ENCODE peak calls at places on chromosomes 12 and 14, in seven cellular contexts. One of them, this sample, is unnamed.

GRCh38 chr14:105281354-105282097 is 19.3 kb downstream of the BRF1 start:
- DNase-seq in CD4-positive, alpha-beta memory T cell: peak
- DNase-seq in CD8-positive, alpha-beta memory T cell: no peak
- DNase-seq in GM13977: peak
- DNase-seq in activated CD4-positive, alpha-beta T cell treated with anti-CD3 and anti-CD28 coated beads, Interleukin-2, amount 10 ng/mL, durations not matched to agents 7 days and 5 days: peak
- DNase-seq in activated T-helper 9 cell treated with anti-CD3 and anti-CD28 coated beads, Interleukin-2, amount 50 U/mL, for 16 hours: no peak
- DNase-seq in HFFc6: peak
- DNase-seq in this sample: peak

GRCh38 chr14:95023886-95024285 is 133.4 kb downstream of the DICER1 start:
- DNase-seq in CD8-positive, alpha-beta memory T cell: no peak
- DNase-seq in activated CD4-positive, alpha-beta T cell treated with anti-CD3 and anti-CD28 coated beads, Interleukin-2, amount 10 ng/mL, durations not matched to agents 7 days and 5 days: no peak
- DNase-seq in HFFc6: no peak
- DNase-seq in GM13977: no peak
- DNase-seq in CD4-positive, alpha-beta memory T cell: no peak
- DNase-seq in activated T-helper 9 cell treated with anti-CD3 and anti-CD28 coated beads, Interleukin-2, amount 50 U/mL, for 16 hours: no peak
- DNase-seq in this sample: no peak

GRCh38 chr12:102061096-102061555 is 665 bp downstream of the WASHC3 start:
- DNase-seq in HFFc6: no peak
- DNase-seq in CD4-positive, alpha-beta memory T cell: peak
- DNase-seq in activated T-helper 9 cell treated with anti-CD3 and anti-CD28 coated beads, Interleukin-2, amount 50 U/mL, for 16 hours: no peak
- DNase-seq in GM13977: peak
- DNase-seq in CD8-positive, alpha-beta memory T cell: no peak
- DNase-seq in activated CD4-positive, alpha-beta T cell treated with anti-CD3 and anti-CD28 coated beads, Interleukin-2, amount 10 ng/mL, durations not matched to agents 7 days and 5 days: peak
- DNase-seq in this sample: no peak

GRCh38 chr12:16150290-16150689 is 127.2 kb downstream of the SLC15A5 start:
- DNase-seq in activated CD4-positive, alpha-beta T cell treated with anti-CD3 and anti-CD28 coated beads, Interleukin-2, amount 10 ng/mL, durations not matched to agents 7 days and 5 days: no peak
- DNase-seq in GM13977: no peak
- DNase-seq in HFFc6: no peak
- DNase-seq in CD8-positive, alpha-beta memory T cell: no peak
- DNase-seq in activated T-helper 9 cell treated with anti-CD3 and anti-CD28 coated beads, Interleukin-2, amount 50 U/mL, for 16 hours: no peak
- DNase-seq in CD4-positive, alpha-beta memory T cell: no peak
- DNase-seq in this sample: no peak

GRCh38 chr14:93743270-93744060 is 44.8 kb downstream of the PRIMA1 start:
- DNase-seq in CD4-positive, alpha-beta memory T cell: no peak
- DNase-seq in HFFc6: no peak
- DNase-seq in activated CD4-positive, alpha-beta T cell treated with anti-CD3 and anti-CD28 coated beads, Interleukin-2, amount 10 ng/mL, durations not matched to agents 7 days and 5 days: no peak
- DNase-seq in GM13977: no peak
- DNase-seq in activated T-helper 9 cell treated with anti-CD3 and anti-CD28 coated beads, Interleukin-2, amount 50 U/mL, for 16 hours: no peak
- DNase-seq in CD8-positive, alpha-beta memory T cell: no peak
- DNase-seq in this sample: no peak

GRCh38 chr12:117388865-117389508 is 27.6 kb upstream of the NOS1 start:
- DNase-seq in HFFc6: no peak
- DNase-seq in CD4-positive, alpha-beta memory T cell: no peak
- DNase-seq in activated T-helper 9 cell treated with anti-CD3 and anti-CD28 coated beads, Interleukin-2, amount 50 U/mL, for 16 hours: no peak
- DNase-seq in CD8-positive, alpha-beta memory T cell: no peak
- DNase-seq in activated CD4-positive, alpha-beta T cell treated with anti-CD3 and anti-CD28 coated beads, Interleukin-2, amount 10 ng/mL, durations not matched to agents 7 days and 5 days: no peak
- DNase-seq in GM13977: no peak
- DNase-seq in this sample: no peak

GRCh38 chr12:30694971-30695326 is 720 bp downstream of the IPO8 start:
- DNase-seq in HFFc6: peak
- DNase-seq in activated CD4-positive, alpha-beta T cell treated with anti-CD3 and anti-CD28 coated beads, Interleukin-2, amount 10 ng/mL, durations not matched to agents 7 days and 5 days: peak
- DNase-seq in CD8-positive, alpha-beta memory T cell: no peak
- DNase-seq in GM13977: peak
- DNase-seq in CD4-positive, alpha-beta memory T cell: no peak
- DNase-seq in activated T-helper 9 cell treated with anti-CD3 and anti-CD28 coated beads, Interleukin-2, amount 50 U/mL, for 16 hours: no peak
- DNase-seq in this sample: peak

GRCh38 chr12:4421590-4422031 is 24.0 kb downstream of the FGF6 start:
- DNase-seq in activated T-helper 9 cell treated with anti-CD3 and anti-CD28 coated beads, Interleukin-2, amount 50 U/mL, for 16 hours: no peak
- DNase-seq in HFFc6: peak
- DNase-seq in CD8-positive, alpha-beta memory T cell: no peak
- DNase-seq in GM13977: peak
- DNase-seq in CD4-positive, alpha-beta memory T cell: peak
- DNase-seq in activated CD4-positive, alpha-beta T cell treated with anti-CD3 and anti-CD28 coated beads, Interleukin-2, amount 10 ng/mL, durations not matched to agents 7 days and 5 days: peak
- DNase-seq in this sample: no peak

GRCh38 chr12:80356092-80356491 is 87.9 kb upstream of the PTPRQ start:
- DNase-seq in HFFc6: no peak
- DNase-seq in activated T-helper 9 cell treated with anti-CD3 and anti-CD28 coated beads, Interleukin-2, amount 50 U/mL, for 16 hours: no peak
- DNase-seq in activated CD4-positive, alpha-beta T cell treated with anti-CD3 and anti-CD28 coated beads, Interleukin-2, amount 10 ng/mL, durations not matched to agents 7 days and 5 days: no peak
- DNase-seq in CD4-positive, alpha-beta memory T cell: no peak
- DNase-seq in CD8-positive, alpha-beta memory T cell: no peak
- DNase-seq in GM13977: no peak
- DNase-seq in this sample: no peak

GRCh38 chr14:66330916-66331315 is 155.3 kb upstream of the CCDC196 start:
- DNase-seq in GM13977: no peak
- DNase-seq in CD4-positive, alpha-beta memory T cell: no peak
- DNase-seq in HFFc6: no peak
- DNase-seq in activated T-helper 9 cell treated with anti-CD3 and anti-CD28 coated beads, Interleukin-2, amount 50 U/mL, for 16 hours: no peak
- DNase-seq in CD8-positive, alpha-beta memory T cell: no peak
- DNase-seq in activated CD4-positive, alpha-beta T cell treated with anti-CD3 and anti-CD28 coated beads, Interleukin-2, amount 10 ng/mL, durations not matched to agents 7 days and 5 days: no peak
- DNase-seq in this sample: no peak

GRCh38 chr14:67473290-67474082 is 15.0 kb downstream of the TMEM229B start:
- DNase-seq in HFFc6: no peak
- DNase-seq in CD8-positive, alpha-beta memory T cell: no peak
- DNase-seq in GM13977: no peak
- DNase-seq in activated T-helper 9 cell treated with anti-CD3 and anti-CD28 coated beads, Interleukin-2, amount 50 U/mL, for 16 hours: no peak
- DNase-seq in CD4-positive, alpha-beta memory T cell: no peak
- DNase-seq in activated CD4-positive, alpha-beta T cell treated with anti-CD3 and anti-CD28 coated beads, Interleukin-2, amount 10 ng/mL, durations not matched to agents 7 days and 5 days: no peak
- DNase-seq in this sample: no peak

GRCh38 chr14:61080591-61081010 is 99.6 kb downstream of the SLC38A6 start:
- DNase-seq in GM13977: no peak
- DNase-seq in activated T-helper 9 cell treated with anti-CD3 and anti-CD28 coated beads, Interleukin-2, amount 50 U/mL, for 16 hours: no peak
- DNase-seq in CD4-positive, alpha-beta memory T cell: no peak
- DNase-seq in HFFc6: peak
- DNase-seq in activated CD4-positive, alpha-beta T cell treated with anti-CD3 and anti-CD28 coated beads, Interleukin-2, amount 10 ng/mL, durations not matched to agents 7 days and 5 days: no peak
- DNase-seq in CD8-positive, alpha-beta memory T cell: no peak
- DNase-seq in this sample: no peak

GRCh38 chr14:49892301-49892635 is 614 bp upstream of the ARF6 start:
- DNase-seq in CD4-positive, alpha-beta memory T cell: peak
- DNase-seq in GM13977: peak
- DNase-seq in activated CD4-positive, alpha-beta T cell treated with anti-CD3 and anti-CD28 coated beads, Interleukin-2, amount 10 ng/mL, durations not matched to agents 7 days and 5 days: peak
- DNase-seq in CD8-positive, alpha-beta memory T cell: no peak
- DNase-seq in HFFc6: peak
- DNase-seq in activated T-helper 9 cell treated with anti-CD3 and anti-CD28 coated beads, Interleukin-2, amount 50 U/mL, for 16 hours: no peak
- DNase-seq in this sample: peak

GRCh38 chr12:5402536-5402935 is 29.4 kb upstream of the NTF3 start:
- DNase-seq in HFFc6: no peak
- DNase-seq in activated CD4-positive, alpha-beta T cell treated with anti-CD3 and anti-CD28 coated beads, Interleukin-2, amount 10 ng/mL, durations not matched to agents 7 days and 5 days: no peak
- DNase-seq in GM13977: no peak
- DNase-seq in CD8-positive, alpha-beta memory T cell: no peak
- DNase-seq in CD4-positive, alpha-beta memory T cell: no peak
- DNase-seq in activated T-helper 9 cell treated with anti-CD3 and anti-CD28 coated beads, Interleukin-2, amount 50 U/mL, for 16 hours: no peak
- DNase-seq in this sample: no peak

GRCh38 chr14:103158688-103159087 is 35.4 kb downstream of the TNFAIP2 start:
- DNase-seq in CD8-positive, alpha-beta memory T cell: no peak
- DNase-seq in activated CD4-positive, alpha-beta T cell treated with anti-CD3 and anti-CD28 coated beads, Interleukin-2, amount 10 ng/mL, durations not matched to agents 7 days and 5 days: no peak
- DNase-seq in CD4-positive, alpha-beta memory T cell: no peak
- DNase-seq in GM13977: no peak
- DNase-seq in activated T-helper 9 cell treated with anti-CD3 and anti-CD28 coated beads, Interleukin-2, amount 50 U/mL, for 16 hours: no peak
- DNase-seq in HFFc6: no peak
- DNase-seq in this sample: no peak

GRCh38 chr12:92080390-92081285 is 65.0 kb downstream of the BTG1 start:
- DNase-seq in CD8-positive, alpha-beta memory T cell: no peak
- DNase-seq in HFFc6: peak
- DNase-seq in activated CD4-positive, alpha-beta T cell treated with anti-CD3 and anti-CD28 coated beads, Interleukin-2, amount 10 ng/mL, durations not matched to agents 7 days and 5 days: peak
- DNase-seq in activated T-helper 9 cell treated with anti-CD3 and anti-CD28 coated beads, Interleukin-2, amount 50 U/mL, for 16 hours: no peak
- DNase-seq in GM13977: no peak
- DNase-seq in CD4-positive, alpha-beta memory T cell: peak
- DNase-seq in this sample: no peak

GRCh38 chr12:44457465-44457864 is 418.6 kb downstream of the NELL2 start:
- DNase-seq in CD4-positive, alpha-beta memory T cell: no peak
- DNase-seq in GM13977: no peak
- DNase-seq in activated T-helper 9 cell treated with anti-CD3 and anti-CD28 coated beads, Interleukin-2, amount 50 U/mL, for 16 hours: no peak
- DNase-seq in HFFc6: no peak
- DNase-seq in activated CD4-positive, alpha-beta T cell treated with anti-CD3 and anti-CD28 coated beads, Interleukin-2, amount 10 ng/mL, durations not matched to agents 7 days and 5 days: no peak
- DNase-seq in CD8-positive, alpha-beta memory T cell: no peak
- DNase-seq in this sample: no peak

GRCh38 chr14:39233680-39234326 is at the start of gene MIA2:
- DNase-seq in GM13977: no peak
- DNase-seq in activated CD4-positive, alpha-beta T cell treated with anti-CD3 and anti-CD28 coated beads, Interleukin-2, amount 10 ng/mL, durations not matched to agents 7 days and 5 days: no peak
- DNase-seq in HFFc6: no peak
- DNase-seq in activated T-helper 9 cell treated with anti-CD3 and anti-CD28 coated beads, Interleukin-2, amount 50 U/mL, for 16 hours: no peak
- DNase-seq in CD4-positive, alpha-beta memory T cell: no peak
- DNase-seq in CD8-positive, alpha-beta memory T cell: no peak
- DNase-seq in this sample: no peak

GRCh38 chr14:90697146-90697545 is 119.1 kb downstream of the TTC7B start:
- DNase-seq in HFFc6: no peak
- DNase-seq in CD4-positive, alpha-beta memory T cell: no peak
- DNase-seq in GM13977: no peak
- DNase-seq in activated CD4-positive, alpha-beta T cell treated with anti-CD3 and anti-CD28 coated beads, Interleukin-2, amount 10 ng/mL, durations not matched to agents 7 days and 5 days: no peak
- DNase-seq in activated T-helper 9 cell treated with anti-CD3 and anti-CD28 coated beads, Interleukin-2, amount 50 U/mL, for 16 hours: no peak
- DNase-seq in CD8-positive, alpha-beta memory T cell: no peak
- DNase-seq in this sample: no peak

GRCh38 chr14:74548881-74549280 is 55.3 kb downstream of the ISCA2 start:
- DNase-seq in HFFc6: no peak
- DNase-seq in CD4-positive, alpha-beta memory T cell: no peak
- DNase-seq in activated CD4-positive, alpha-beta T cell treated with anti-CD3 and anti-CD28 coated beads, Interleukin-2, amount 10 ng/mL, durations not matched to agents 7 days and 5 days: no peak
- DNase-seq in activated T-helper 9 cell treated with anti-CD3 and anti-CD28 coated beads, Interleukin-2, amount 50 U/mL, for 16 hours: no peak
- DNase-seq in GM13977: no peak
- DNase-seq in CD8-positive, alpha-beta memory T cell: no peak
- DNase-seq in this sample: no peak

This sample was measured in mucosa of gallbladder.